ENCODE peak calls at places on chromosomes 5 and 9, in four cellular contexts. One of them, this sample, is unnamed.

GRCh38 chr9:114207845-114208244 is 52.5 kb downstream of the COL27A1 start:
- DNase-seq in K562: no peak
- DNase-seq in HepG2: no peak
- DNase-seq in GM12878: no peak
- DNase-seq in this sample: no peak

GRCh38 chr9:129310666-129311350 is 132.7 kb upstream of the IER5L start:
- DNase-seq in K562: no peak
- DNase-seq in GM12878: no peak
- DNase-seq in HepG2: no peak
- DNase-seq in this sample: no peak

GRCh38 chr5:142816577-142816976 is 46.4 kb downstream of the ARHGAP26 start:
- DNase-seq in K562: no peak
- DNase-seq in HepG2: no peak
- DNase-seq in GM12878: no peak
- DNase-seq in this sample: no peak

GRCh38 chr5:65172486-65173129 is 309.1 kb downstream of the ADAMTS6 start:
- DNase-seq in HepG2: no peak
- DNase-seq in GM12878: peak
- DNase-seq in K562: no peak
- DNase-seq in this sample: no peak

GRCh38 chr9:115254217-115254616 is 136.3 kb upstream of the TNC start:
- DNase-seq in K562: no peak
- DNase-seq in HepG2: no peak
- DNase-seq in GM12878: no peak
- DNase-seq in this sample: no peak

GRCh38 chr5:98106116-98107088 is 667.1 kb upstream of the RGMB start:
- DNase-seq in K562: no peak
- DNase-seq in GM12878: no peak
- DNase-seq in HepG2: no peak
- DNase-seq in this sample: no peak

GRCh38 chr5:54520438-54520846 is 2.9 kb downstream of the SNX18 start:
- DNase-seq in HepG2: no peak
- DNase-seq in K562: no peak
- DNase-seq in GM12878: no peak
- DNase-seq in this sample: no peak

GRCh38 chr5:159874308-159874707 is 42.0 kb upstream of the ADRA1B start:
- DNase-seq in GM12878: no peak
- DNase-seq in K562: no peak
- DNase-seq in HepG2: no peak
- DNase-seq in this sample: no peak

GRCh38 chr5:180718810-180719453 is 20.9 kb downstream of the OR2Y1 start:
- DNase-seq in HepG2: peak
- DNase-seq in GM12878: no peak
- DNase-seq in K562: peak
- DNase-seq in this sample: no peak

GRCh38 chr5:115579216-115579615 is 23.1 kb downstream of the TICAM2 start:
- DNase-seq in GM12878: no peak
- DNase-seq in HepG2: no peak
- DNase-seq in K562: no peak
- DNase-seq in this sample: no peak

GRCh38 chr9:1050125-1050895 is at the start of gene DMRT2:
- DNase-seq in HepG2: peak
- DNase-seq in GM12878: no peak
- DNase-seq in K562: peak
- DNase-seq in this sample: peak

GRCh38 chr5:36357391-36357790 is 55.7 kb upstream of the RANBP3L start:
- DNase-seq in HepG2: no peak
- DNase-seq in GM12878: no peak
- DNase-seq in K562: no peak
- DNase-seq in this sample: no peak

GRCh38 chr5:10503997-10504761 is 59.7 kb upstream of the ANKRD33B start:
- DNase-seq in HepG2: peak
- DNase-seq in K562: peak
- DNase-seq in GM12878: no peak
- DNase-seq in this sample: no peak

GRCh38 chr9:99357575-99357974 is 135.5 kb downstream of the SEC61B start:
- DNase-seq in HepG2: no peak
- DNase-seq in GM12878: no peak
- DNase-seq in K562: no peak
- DNase-seq in this sample: no peak

GRCh38 chr9:123338710-123339665 is 17.0 kb upstream of the CRB2 start:
- DNase-seq in HepG2: no peak
- DNase-seq in K562: peak
- DNase-seq in GM12878: peak
- DNase-seq in this sample: no peak

GRCh38 chr5:56950626-56951130 is 1.2 kb downstream of the MIER3 start:
- DNase-seq in GM12878: peak
- DNase-seq in K562: peak
- DNase-seq in HepG2: peak
- DNase-seq in this sample: peak

GRCh38 chr5:56947052-56947451 is 4.9 kb downstream of the MIER3 start:
- DNase-seq in GM12878: no peak
- DNase-seq in HepG2: no peak
- DNase-seq in K562: no peak
- DNase-seq in this sample: no peak

GRCh38 chr5:56951131-56951945 is 585 bp downstream of the MIER3 start:
- DNase-seq in GM12878: no peak
- DNase-seq in HepG2: no peak
- DNase-seq in K562: no peak
- DNase-seq in this sample: peak

GRCh38 chr5:56951946-56952691 is at the start of gene MIER3:
- DNase-seq in K562: peak
- DNase-seq in GM12878: no peak
- DNase-seq in HepG2: peak
- DNase-seq in this sample: peak
- TF ChIP-seq USF2 in K562: no peak
- TF ChIP-seq USF2 in GM12878: no peak
- TF ChIP-seq USF2 in HepG2: no peak
- TF ChIP-seq USF2 in this sample: no peak

GRCh38 chr5:146620663-146621051 is 104.7 kb upstream of the GPR151 start:
- DNase-seq in HepG2: no peak
- DNase-seq in K562: no peak
- DNase-seq in GM12878: no peak
- DNase-seq in this sample: no peak

GRCh38 chr5:146624179-146624578 is 108.2 kb upstream of the GPR151 start:
- DNase-seq in K562: no peak
- DNase-seq in HepG2: no peak
- DNase-seq in GM12878: no peak
- DNase-seq in this sample: no peak

GRCh38 chr5:146623009-146623408 is 107.0 kb upstream of the GPR151 start:
- DNase-seq in K562: no peak
- DNase-seq in HepG2: no peak
- DNase-seq in GM12878: no peak
- DNase-seq in this sample: no peak

GRCh38 chr5:146623657-146624056 is 107.7 kb upstream of the GPR151 start:
- DNase-seq in HepG2: no peak
- DNase-seq in GM12878: no peak
- DNase-seq in K562: no peak
- DNase-seq in this sample: no peak

DNA sequence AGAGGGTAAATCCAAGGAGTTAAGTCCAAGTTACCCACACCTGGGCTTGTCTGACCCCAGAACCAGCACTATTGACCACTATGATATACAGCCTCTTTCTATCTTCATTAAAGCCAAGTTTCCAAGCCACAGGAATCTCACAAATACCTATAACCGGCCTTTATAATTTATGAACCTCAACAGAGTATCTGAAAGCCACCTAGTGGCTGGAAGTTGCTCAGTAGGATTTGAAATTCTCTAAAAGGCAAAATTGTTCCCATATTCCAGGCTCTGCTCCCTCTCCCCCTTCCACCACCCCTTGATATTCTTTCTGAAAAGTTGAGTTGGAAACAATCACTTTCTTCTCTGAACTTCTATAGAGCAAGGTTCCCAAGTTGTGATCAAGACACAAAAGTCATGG is 106.4 kb upstream of the GPR151 start:
- DNase-seq in K562: no peak
- DNase-seq in HepG2: no peak
- DNase-seq in GM12878: no peak
- DNase-seq in this sample: no peak
- TF ChIP-seq CTCF in K562: peak
- TF ChIP-seq CTCF in HepG2: no peak
- TF ChIP-seq CTCF in GM12878: peak
- TF ChIP-seq CTCF in this sample: peak

GRCh38 chr5:14829396-14829795 is 42.2 kb downstream of the ANKH start:
- DNase-seq in HepG2: no peak
- DNase-seq in K562: no peak
- DNase-seq in GM12878: no peak
- DNase-seq in this sample: no peak

GRCh38 chr5:14834062-14834461 is 37.5 kb downstream of the ANKH start:
- DNase-seq in GM12878: no peak
- DNase-seq in HepG2: no peak
- DNase-seq in K562: no peak
- DNase-seq in this sample: no peak

GRCh38 chr5:14826714-14827113 is 44.9 kb downstream of the ANKH start:
- DNase-seq in HepG2: no peak
- DNase-seq in GM12878: no peak
- DNase-seq in K562: peak
- DNase-seq in this sample: no peak

GRCh38 chr5:14831006-14831338 is 40.6 kb downstream of the ANKH start:
- DNase-seq in HepG2: no peak
- DNase-seq in K562: no peak
- DNase-seq in GM12878: no peak
- DNase-seq in this sample: no peak

GRCh38 chr5:14830210-14831005 is 41.2 kb downstream of the ANKH start:
- DNase-seq in K562: no peak
- DNase-seq in GM12878: no peak
- DNase-seq in HepG2: no peak
- DNase-seq in this sample: no peak
- TF ChIP-seq ETV6 in K562: no peak
- TF ChIP-seq ETV6 in GM12878: no peak
- TF ChIP-seq ETV6 in HepG2: no peak
- TF ChIP-seq ETV6 in this sample: no peak

GRCh38 chr5:174947548-174947947 is 223.2 kb downstream of the MSX2 start:
- DNase-seq in GM12878: no peak
- DNase-seq in K562: no peak
- DNase-seq in HepG2: no peak
- DNase-seq in this sample: no peak
- TF ChIP-seq USF2 in GM12878: no peak
- TF ChIP-seq USF2 in K562: no peak
- TF ChIP-seq USF2 in HepG2: no peak
- TF ChIP-seq USF2 in this sample: no peak

GRCh38 chr9:86945868-86946711 is 1.2 kb downstream of the GAS1 start:
- DNase-seq in HepG2: no peak
- DNase-seq in GM12878: no peak
- DNase-seq in K562: no peak
- DNase-seq in this sample: peak
- TF ChIP-seq CTCF in HepG2: no peak
- TF ChIP-seq CTCF in GM12878: no peak
- TF ChIP-seq CTCF in K562: no peak
- TF ChIP-seq CTCF in this sample: no peak

GRCh38 chr9:82488319-82488701 is 499.7 kb downstream of the SPATA31D1 start:
- DNase-seq in K562: no peak
- DNase-seq in GM12878: no peak
- DNase-seq in HepG2: no peak
- DNase-seq in this sample: no peak
- TF ChIP-seq ETV6 in K562: no peak
- TF ChIP-seq ETV6 in GM12878: no peak
- TF ChIP-seq ETV6 in HepG2: no peak
- TF ChIP-seq ETV6 in this sample: no peak